ENCODE peak calls at places on chromosomes 13 and 19, in eight cellular contexts. H, U, L, S, A, I, B and R are unnamed samples.

GRCh38 chr13:99307247-99307646 is at the start of gene GPR183:
- DNase-seq in H (no peak), U (no peak), L (no peak), S (no peak), A (no peak), I (no peak), B (peak; percentile 67), R (no peak)

GRCh38 chr19:19460761-19461265 is 54.5 kb downstream of the TSSK6 start:
- DNase-seq in H (peak; percentile 71), U (peak; percentile 56), L (peak; percentile 42), S (no peak), A (peak; percentile 78), I (peak; percentile 48), B (no peak), R (no peak)

GRCh38 chr13:110583178-110583865 is 21.8 kb upstream of the RAB20 start:
- DNase-seq in H (no peak), U (no peak), L (no peak), S (no peak), A (no peak), I (no peak), B (no peak), R (no peak)

GRCh38 chr13:105541565-105541964 is 993.9 kb downstream of the EFNB2 start:
- DNase-seq in H (no peak), U (no peak), L (no peak), S (no peak), A (no peak), I (no peak), B (no peak), R (no peak)

GRCh38 chr19:28234637-28235036 is 978.3 kb downstream of the UQCRFS1 start:
- DNase-seq in H (no peak), U (no peak), L (no peak), S (no peak), A (no peak), I (no peak), B (no peak), R (peak; percentile 55)

GRCh38 chr13:74129500-74130144 is 4.6 kb downstream of the KLF12 start:
- DNase-seq in H (no peak), U (no peak), L (no peak), S (no peak), A (no peak), I (peak; percentile 67), B (no peak), R (no peak)

GRCh38 chr19:38511074-38511708 is 77.7 kb downstream of the RYR1 start:
- DNase-seq in H (no peak), U (no peak), L (no peak), S (no peak), A (no peak), I (no peak), B (no peak), R (no peak)

GRCh38 chr19:5138606-5139594 is 170.0 kb downstream of the KDM4B start:
- DNase-seq in H (no peak), U (peak; percentile 33), L (no peak), S (peak; percentile 8), A (no peak), I (peak; percentile 54), B (peak; percentile 96), R (no peak)

GRCh38 chr19:43318796-43319314 is 34.6 kb upstream of the CD177 start:
- DNase-seq in H (no peak), U (no peak), L (no peak), S (no peak), A (no peak), I (no peak), B (no peak), R (no peak)

GRCh38 chr19:43318203-43318602 is 35.3 kb upstream of the CD177 start:
- DNase-seq in H (no peak), U (no peak), L (no peak), S (no peak), A (no peak), I (no peak), B (no peak), R (no peak)

GRCh38 chr19:43313711-43314495 is 39.6 kb upstream of the CD177 start:
- DNase-seq in H (no peak), U (no peak), L (no peak), S (no peak), A (no peak), I (no peak), B (no peak), R (no peak)

GRCh38 chr19:43315851-43316250 is 37.6 kb upstream of the CD177 start:
- DNase-seq in H (no peak), U (no peak), L (no peak), S (no peak), A (no peak), I (no peak), B (no peak), R (no peak)

GRCh38 chr19:43316591-43317319 is 36.7 kb upstream of the CD177 start:
- DNase-seq in H (no peak), U (no peak), L (no peak), S (no peak), A (no peak), I (peak; percentile 54), B (peak; percentile 4), R (no peak)
- H3K4me3 ChIP-seq in H (no peak overlapping the region), U (no peak overlapping the region), L (no peak overlapping the region), S (no peak overlapping the region), A (no peak overlapping the region), I (no peak overlapping the region), B (no peak overlapping the region), R (no peak overlapping the region)

GRCh38 chr19:42066075-42066754 is 3.8 kb downstream of the GRIK5 start:
- DNase-seq in H (no peak), U (no peak), L (no peak), S (no peak), A (no peak), I (no peak), B (no peak), R (no peak)

GRCh38 chr19:42064432-42064831 is 5.6 kb downstream of the GRIK5 start:
- DNase-seq in H (no peak), U (no peak), L (no peak), S (no peak), A (no peak), I (no peak), B (no peak), R (no peak)

GRCh38 chr19:42067315-42067888 is 2.6 kb downstream of the GRIK5 start:
- DNase-seq in H (no peak), U (no peak), L (no peak), S (no peak), A (no peak), I (no peak), B (no peak), R (no peak)

GRCh38 chr19:42065511-42065910 is 4.5 kb downstream of the GRIK5 start:
- DNase-seq in H (no peak), U (no peak), L (no peak), S (no peak), A (no peak), I (no peak), B (no peak), R (no peak)

GRCh38 chr19:42065051-42065450 is 5.0 kb downstream of the GRIK5 start:
- DNase-seq in H (no peak), U (no peak), L (no peak), S (no peak), A (no peak), I (no peak), B (no peak), R (no peak)
- H3K4me3 ChIP-seq in H (no peak overlapping the region), U (no peak overlapping the region), L (no peak overlapping the region), S (no peak overlapping the region), A (no peak overlapping the region), I (no peak overlapping the region), B (no peak overlapping the region), R (no peak overlapping the region)

DNA sequence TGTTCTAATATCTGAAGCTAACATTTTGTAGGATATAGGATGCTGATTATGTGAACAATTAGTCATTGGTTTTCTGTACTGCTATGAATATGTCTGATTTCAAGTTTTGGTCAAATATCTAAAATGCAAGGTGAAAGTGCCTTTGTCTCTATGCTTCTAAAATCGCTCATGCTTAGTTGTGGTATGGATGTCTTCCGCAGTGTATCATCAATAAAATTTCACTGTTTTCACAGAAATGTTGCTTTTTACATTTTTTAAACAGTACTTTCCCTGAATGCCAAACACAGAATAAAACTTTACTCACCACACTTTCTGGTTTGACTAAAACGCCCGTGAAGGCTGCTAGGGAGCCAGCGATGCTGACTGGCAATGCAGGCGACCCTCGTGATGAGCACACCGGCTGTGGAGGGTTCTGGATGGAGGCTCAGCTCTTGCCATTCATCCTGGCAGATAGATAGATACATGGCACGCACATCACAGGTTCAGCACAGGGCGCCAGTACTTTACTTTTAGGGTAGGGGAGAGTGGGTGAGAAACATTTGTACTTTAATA is 40.1 kb downstream of the SLC7A9 start:
- DNase-seq in H (no peak), U (no peak), L (no peak), S (no peak), A (no peak), I (no peak), B (no peak), R (no peak)
- H3K4me3 ChIP-seq in H (no peak overlapping the region), U (no peak overlapping the region), L (no peak overlapping the region), S (no peak overlapping the region), A (no peak overlapping the region), I (no peak overlapping the region), B (no peak overlapping the region), R (no peak overlapping the region)

GRCh38 chr19:54429545-54430227 is 14.4 kb downstream of the TTYH1 start:
- DNase-seq in H (no peak), U (no peak), L (no peak), S (no peak), A (no peak), I (no peak), B (no peak), R (no peak)

GRCh38 chr19:54432144-54432738 is 16.8 kb upstream of the LENG8 start:
- DNase-seq in H (no peak), U (no peak), L (no peak), S (no peak), A (no peak), I (no peak), B (no peak), R (no peak)

GRCh38 chr19:54429176-54429495 is 13.9 kb downstream of the TTYH1 start:
- DNase-seq in H (no peak), U (no peak), L (no peak), S (no peak), A (no peak), I (no peak), B (no peak), R (no peak)

GRCh38 chr19:54431255-54431838 is 16.1 kb downstream of the TTYH1 start:
- DNase-seq in H (no peak), U (no peak), L (no peak), S (no peak), A (no peak), I (no peak), B (no peak), R (no peak)

DNA sequence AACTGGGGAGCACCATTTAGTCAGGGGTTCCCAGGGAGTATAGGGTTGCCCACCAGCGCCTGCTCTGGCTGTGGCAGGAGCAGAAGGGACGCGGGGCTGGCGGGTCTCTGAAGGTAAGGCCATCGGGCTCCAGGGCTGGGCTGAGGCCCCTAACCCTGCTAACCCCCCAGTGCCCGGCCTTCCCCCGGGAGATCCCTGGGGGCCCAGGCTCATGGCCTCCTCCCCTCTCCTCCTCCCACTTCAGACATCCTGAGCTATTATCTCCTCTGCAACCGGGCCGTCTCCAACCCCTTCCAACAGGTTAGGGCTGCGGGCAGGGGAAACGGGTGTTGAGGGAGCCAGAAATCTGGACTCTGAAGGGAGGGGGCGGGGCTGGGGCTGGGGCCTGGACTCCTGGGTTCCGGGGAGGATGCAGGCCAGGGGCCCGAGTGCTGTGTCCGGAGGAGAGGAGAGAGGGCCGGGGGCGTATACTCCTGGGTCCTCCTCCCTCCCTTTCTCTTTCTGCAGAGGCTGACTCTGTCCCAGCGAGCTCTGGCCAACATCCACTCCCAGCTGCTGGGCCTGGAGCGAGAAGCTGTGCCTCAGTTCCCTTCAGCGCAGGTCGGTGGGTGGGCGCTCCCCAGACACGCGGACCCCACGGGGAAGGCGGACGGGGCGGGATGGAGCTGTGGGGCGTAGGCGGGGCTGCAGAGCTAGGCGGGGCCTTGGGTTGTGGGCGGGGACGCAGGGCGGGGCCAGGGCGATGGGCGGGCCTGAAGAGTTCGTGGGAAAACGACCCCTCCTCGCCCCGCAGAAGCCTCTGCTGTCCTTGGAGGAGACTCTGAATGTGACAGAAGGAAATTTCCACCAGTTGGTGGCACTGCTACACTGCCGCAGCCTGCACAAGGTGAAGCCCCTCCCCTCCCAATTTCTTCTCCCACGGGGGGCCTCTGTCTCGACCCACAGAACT is 15.3 kb downstream of the TTYH1 start:
- DNase-seq in H (no peak), U (no peak), L (no peak), S (no peak), A (no peak), I (no peak), B (peak; percentile 52), R (no peak)
- H3K4me3 ChIP-seq in H (peak overlapping the region; percentile 44), U (peak overlapping the region; percentile 19), L (no peak overlapping the region), S (peak overlapping the region; percentile 40), A (no peak overlapping the region), I (peak overlapping the region; percentile 5), B (no peak overlapping the region), R (no peak overlapping the region)